ENCODE peak calls at places on chromosomes 13 and 19, in seven cellular contexts. U, R, S, V, M, Y and Z are unnamed samples.

GRCh38 chr13:44915962-44916361 is 73.3 kb downstream of the NUFIP1 start:
- DNase-seq in U (no peak), R (no peak), S (no peak), V (no peak), M (no peak), Y (no peak), Z (no peak)

GRCh38 chr13:40547545-40548322 is 118.7 kb downstream of the FOXO1 start:
- DNase-seq in U (no peak), R (no peak), S (no peak), V (no peak), M (no peak), Y (no peak), Z (no peak)

GRCh38 chr13:76715621-76716020 is 170.6 kb downstream of the KCTD12 start:
- DNase-seq in U (no peak), R (no peak), S (no peak), V (no peak), M (no peak), Y (no peak), Z (no peak)

GRCh38 chr19:8610041-8610927 is at the start of gene ADAMTS10:
- DNase-seq in U (peak; percentile 40), R (no peak), S (no peak), V (peak; percentile 49), M (peak; percentile 20), Y (peak; percentile 54), Z (peak; percentile 41)

GRCh38 chr13:50198508-50198907 is 183.3 kb downstream of the KCNRG start:
- DNase-seq in U (no peak), R (no peak), S (no peak), V (no peak), M (no peak), Y (no peak), Z (no peak)

GRCh38 chr19:50266896-50267295 is 62.3 kb downstream of the KCNC3 start:
- DNase-seq in U (peak; percentile 48), R (no peak), S (no peak), V (peak; percentile 8), M (no peak), Y (no peak), Z (peak; percentile 64)

GRCh38 chr13:92833071-92833470 is 393.5 kb upstream of the GPC6 start:
- DNase-seq in U (no peak), R (no peak), S (no peak), V (no peak), M (peak; percentile 14), Y (no peak), Z (no peak)

GRCh38 chr13:46797468-46798237 is 692 bp upstream of the ESD start:
- DNase-seq in U (no peak), R (no peak), S (peak; percentile 84), V (no peak), M (no peak), Y (no peak), Z (no peak)

GRCh38 chr19:41192574-41193419 is at the start of gene CYP2S1:
- DNase-seq in U (peak; percentile 24), R (no peak), S (no peak), V (no peak), M (no peak), Y (peak; percentile 45), Z (peak; percentile 45)

GRCh38 chr13:36966404-36966803 is 32.7 kb downstream of the ALG5 start:
- DNase-seq in U (no peak), R (no peak), S (no peak), V (no peak), M (no peak), Y (no peak), Z (no peak)

GRCh38 chr13:21326155-21327030 is 132.7 kb downstream of the ZDHHC20 start:
- DNase-seq in U (no peak), R (no peak), S (no peak), V (no peak), M (no peak), Y (no peak), Z (peak; percentile 14)

GRCh38 chr13:20960663-20961309 is 58.2 kb upstream of the XPO4 start:
- DNase-seq in U (no peak), R (no peak), S (no peak), V (no peak), M (no peak), Y (no peak), Z (no peak)

GRCh38 chr19:50464348-50464747 is 12.0 kb upstream of the EMC10 start:
- DNase-seq in U (no peak), R (no peak), S (no peak), V (no peak), M (no peak), Y (no peak), Z (no peak)

GRCh38 chr13:84208251-84208650 is 326.0 kb upstream of the SLITRK1 start:
- DNase-seq in U (no peak), R (no peak), S (no peak), V (no peak), M (no peak), Y (no peak), Z (no peak)

GRCh38 chr19:2532252-2533071 is 56.5 kb downstream of the GADD45B start:
- DNase-seq in U (no peak), R (no peak), S (no peak), V (no peak), M (no peak), Y (no peak), Z (no peak)

GRCh38 chr13:27005976-27006518 is 165.6 kb downstream of the USP12 start:
- DNase-seq in U (no peak), R (no peak), S (no peak), V (no peak), M (no peak), Y (no peak), Z (no peak)

GRCh38 chr13:109821038-109821545 is 34.7 kb upstream of the IRS2 start:
- DNase-seq in U (no peak), R (no peak), S (no peak), V (no peak), M (peak; percentile 85), Y (no peak), Z (no peak)

GRCh38 chr19:56119585-56119978 is 1.5 kb downstream of the ZNF787 start:
- DNase-seq in U (no peak), R (no peak), S (no peak), V (no peak), M (no peak), Y (no peak), Z (no peak)

GRCh38 chr13:113562085-113562749 is 22.3 kb upstream of the TFDP1 start:
- DNase-seq in U (peak; percentile 66), R (peak; percentile 84), S (peak; percentile 50), V (peak; percentile 32), M (peak; percentile 86), Y (peak; percentile 69), Z (peak; percentile 55)

GRCh38 chr19:19464339-19465098 is 50.8 kb downstream of the TSSK6 start:
- DNase-seq in U (no peak), R (no peak), S (no peak), V (no peak), M (peak; percentile 12), Y (no peak), Z (no peak)

GRCh38 chr19:28244966-28245365 is 968.0 kb downstream of the UQCRFS1 start:
- DNase-seq in U (no peak), R (no peak), S (no peak), V (no peak), M (no peak), Y (no peak), Z (no peak)

GRCh38 chr13:75417006-75417384 is 65.0 kb downstream of the TBC1D4 start:
- DNase-seq in U (no peak), R (no peak), S (no peak), V (no peak), M (no peak), Y (no peak), Z (no peak)